ENCODE peak calls at places on chromosome 2, in four cellular contexts. One of them, this sample, is unnamed.

GRCh38 chr2:117945296-117945695 is 68.6 kb downstream of the CCDC93 start:
- DNase-seq in central memory CD4-positive, alpha-beta T cell: no peak
- DNase-seq in Karpas-422: no peak
- DNase-seq in ureter: no peak
- DNase-seq in this sample: no peak

GRCh38 chr2:217838409-217838831 is 164.4 kb downstream of the TNS1 start:
- DNase-seq in ureter: no peak
- DNase-seq in Karpas-422: no peak
- DNase-seq in central memory CD4-positive, alpha-beta T cell: no peak
- DNase-seq in this sample: no peak

GRCh38 chr2:19675856-19676460 is 225.8 kb downstream of the TTC32 start:
- DNase-seq in central memory CD4-positive, alpha-beta T cell: no peak
- DNase-seq in ureter: no peak
- DNase-seq in Karpas-422: no peak
- DNase-seq in this sample: no peak

GRCh38 chr2:223306371-223306770 is 254.4 kb downstream of the KCNE4 start:
- DNase-seq in central memory CD4-positive, alpha-beta T cell: no peak
- DNase-seq in Karpas-422: peak
- DNase-seq in ureter: no peak
- DNase-seq in this sample: no peak

GRCh38 chr2:37645363-37645762 is 26.1 kb downstream of the CDC42EP3 start:
- DNase-seq in Karpas-422: no peak
- DNase-seq in ureter: no peak
- DNase-seq in central memory CD4-positive, alpha-beta T cell: peak
- DNase-seq in this sample: no peak

GRCh38 chr2:18599509-18600254 is 10.3 kb upstream of the NT5C1B start:
- DNase-seq in central memory CD4-positive, alpha-beta T cell: no peak
- DNase-seq in ureter: no peak
- DNase-seq in Karpas-422: no peak
- DNase-seq in this sample: no peak

GRCh38 chr2:27306657-27307544 is 1.3 kb downstream of the UCN start:
- DNase-seq in ureter: no peak
- DNase-seq in central memory CD4-positive, alpha-beta T cell: no peak
- DNase-seq in Karpas-422: no peak
- DNase-seq in this sample: no peak

GRCh38 chr2:218367415-218368149 is 10.9 kb downstream of the CATIP start:
- DNase-seq in Karpas-422: peak
- DNase-seq in central memory CD4-positive, alpha-beta T cell: peak
- DNase-seq in ureter: peak
- DNase-seq in this sample: peak

GRCh38 chr2:134712736-134713495 is 5.9 kb downstream of the TMEM163 start:
- DNase-seq in ureter: no peak
- DNase-seq in central memory CD4-positive, alpha-beta T cell: no peak
- DNase-seq in Karpas-422: no peak
- DNase-seq in this sample: no peak

GRCh38 chr2:62568074-62568473 is 62.1 kb upstream of the TMEM17 start:
- DNase-seq in ureter: no peak
- DNase-seq in Karpas-422: no peak
- DNase-seq in central memory CD4-positive, alpha-beta T cell: no peak
- DNase-seq in this sample: no peak

GRCh38 chr2:30652271-30652910 is 154.9 kb downstream of the CAPN13 start:
- DNase-seq in ureter: no peak
- DNase-seq in central memory CD4-positive, alpha-beta T cell: no peak
- DNase-seq in Karpas-422: no peak
- DNase-seq in this sample: no peak

GRCh38 chr2:49490710-49491109 is 336.4 kb upstream of the FSHR start:
- DNase-seq in Karpas-422: peak
- DNase-seq in ureter: no peak
- DNase-seq in central memory CD4-positive, alpha-beta T cell: no peak
- DNase-seq in this sample: no peak

GRCh38 chr2:197075754-197076337 is 149.3 kb upstream of the PGAP1 start:
- DNase-seq in Karpas-422: peak
- DNase-seq in ureter: no peak
- DNase-seq in central memory CD4-positive, alpha-beta T cell: no peak
- DNase-seq in this sample: no peak

GRCh38 chr2:45258251-45258775 is 249.1 kb upstream of the SIX2 start:
- DNase-seq in central memory CD4-positive, alpha-beta T cell: no peak
- DNase-seq in ureter: no peak
- DNase-seq in Karpas-422: no peak
- DNase-seq in this sample: no peak

GRCh38 chr2:100350661-100351185 is 28.4 kb upstream of the LONRF2 start:
- DNase-seq in ureter: no peak
- DNase-seq in central memory CD4-positive, alpha-beta T cell: no peak
- DNase-seq in Karpas-422: no peak
- DNase-seq in this sample: no peak

GRCh38 chr2:42100696-42101585 is 53.1 kb downstream of the PKDCC start:
- DNase-seq in ureter: peak
- DNase-seq in Karpas-422: no peak
- DNase-seq in central memory CD4-positive, alpha-beta T cell: peak
- DNase-seq in this sample: no peak

GRCh38 chr2:229873123-229873581 is 48.7 kb downstream of the TRIP12 start:
- DNase-seq in central memory CD4-positive, alpha-beta T cell: no peak
- DNase-seq in ureter: no peak
- DNase-seq in Karpas-422: no peak
- DNase-seq in this sample: no peak

GRCh38 chr2:33208400-33208799 is 261.6 kb downstream of the LTBP1 start:
- DNase-seq in ureter: no peak
- DNase-seq in central memory CD4-positive, alpha-beta T cell: no peak
- DNase-seq in Karpas-422: peak
- DNase-seq in this sample: no peak

GRCh38 chr2:165646321-165646801 is 147.7 kb downstream of the GALNT3 start:
- DNase-seq in central memory CD4-positive, alpha-beta T cell: no peak
- DNase-seq in ureter: no peak
- DNase-seq in Karpas-422: no peak
- DNase-seq in this sample: no peak

GRCh38 chr2:187553908-187554703 is at the start of gene TFPI:
- DNase-seq in Karpas-422: no peak
- DNase-seq in central memory CD4-positive, alpha-beta T cell: no peak
- DNase-seq in ureter: no peak
- DNase-seq in this sample: no peak

GRCh38 chr2:196356332-196356731 is 185.0 kb upstream of the STK17B start:
- DNase-seq in Karpas-422: no peak
- DNase-seq in central memory CD4-positive, alpha-beta T cell: no peak
- DNase-seq in ureter: no peak
- DNase-seq in this sample: no peak

GRCh38 chr2:55419514-55420243 is at the start of gene CCDC88A:
- DNase-seq in central memory CD4-positive, alpha-beta T cell: peak
- DNase-seq in Karpas-422: peak
- DNase-seq in ureter: peak
- DNase-seq in this sample: peak

GRCh38 chr2:133130548-133131246 is 437.6 kb downstream of the NCKAP5 start:
- DNase-seq in central memory CD4-positive, alpha-beta T cell: no peak
- DNase-seq in ureter: no peak
- DNase-seq in Karpas-422: no peak
- DNase-seq in this sample: no peak

GRCh38 chr2:40164736-40165502 is 287.0 kb downstream of the SLC8A1 start:
- DNase-seq in central memory CD4-positive, alpha-beta T cell: no peak
- DNase-seq in Karpas-422: no peak
- DNase-seq in ureter: no peak
- DNase-seq in this sample: no peak

GRCh38 chr2:54471221-54471711 is 15.1 kb downstream of the SPTBN1 start:
- DNase-seq in Karpas-422: peak
- DNase-seq in ureter: no peak
- DNase-seq in central memory CD4-positive, alpha-beta T cell: no peak
- DNase-seq in this sample: no peak

GRCh38 chr2:26068602-26069298 is 34.9 kb downstream of the RAB10 start:
- DNase-seq in central memory CD4-positive, alpha-beta T cell: peak
- DNase-seq in ureter: no peak
- DNase-seq in Karpas-422: peak
- DNase-seq in this sample: no peak

GRCh38 chr2:115880558-115880957 is 1438.1 kb downstream of the DPP10 start:
- DNase-seq in ureter: no peak
- DNase-seq in Karpas-422: no peak
- DNase-seq in central memory CD4-positive, alpha-beta T cell: no peak
- DNase-seq in this sample: no peak

GRCh38 chr2:134031539-134031938 is 222.3 kb upstream of the MGAT5 start:
- DNase-seq in Karpas-422: no peak
- DNase-seq in central memory CD4-positive, alpha-beta T cell: no peak
- DNase-seq in ureter: no peak
- DNase-seq in this sample: no peak

GRCh38 chr2:14634223-14634884 is 1.8 kb downstream of the LRATD1 start:
- DNase-seq in Karpas-422: no peak
- DNase-seq in ureter: peak
- DNase-seq in central memory CD4-positive, alpha-beta T cell: no peak
- DNase-seq in this sample: no peak

GRCh38 chr2:46888421-46888952 is 27.1 kb downstream of the MCFD2 start:
- DNase-seq in ureter: no peak
- DNase-seq in central memory CD4-positive, alpha-beta T cell: no peak
- DNase-seq in Karpas-422: no peak
- DNase-seq in this sample: no peak

GRCh38 chr2:167425113-167425512 is 536.8 kb downstream of the XIRP2 start:
- DNase-seq in Karpas-422: no peak
- DNase-seq in ureter: no peak
- DNase-seq in central memory CD4-positive, alpha-beta T cell: no peak
- DNase-seq in this sample: no peak

GRCh38 chr2:107266555-107266954 is 380.6 kb upstream of the ST6GAL2 start:
- DNase-seq in ureter: no peak
- DNase-seq in Karpas-422: no peak
- DNase-seq in central memory CD4-positive, alpha-beta T cell: no peak
- DNase-seq in this sample: no peak

GRCh38 chr2:63790491-63790890 is 51.2 kb upstream of the UGP2 start:
- DNase-seq in ureter: no peak
- DNase-seq in central memory CD4-positive, alpha-beta T cell: no peak
- DNase-seq in Karpas-422: no peak
- DNase-seq in this sample: no peak

This sample was measured in osteocyte.